ENCODE peak calls at places on chromosomes 11 and 22, in five cellular contexts. One of them, this sample, is unnamed.

GRCh38 chr11:19934828-19935259 is 222.2 kb downstream of the NAV2 start:
- DNase-seq in stimulated activated CD4-positive, alpha-beta T cell treated with anti-CD3 and anti-CD28 coated beads, TNF-alpha, amount 100 ng/mL, for 1 hour: no peak
- DNase-seq in GM12865: no peak
- DNase-seq in OCI-LY7: no peak
- DNase-seq in stimulated activated effector memory CD8-positive, alpha-beta T cell treated with anti-CD3 and anti-CD28 coated beads, Interleukin-12 subunit alpha, Interleukin-12 subunit beta, amount 100 ng/mL, for 72 hours: no peak
- DNase-seq in this sample: no peak

GRCh38 chr11:134145715-134146114 is 76.8 kb downstream of the JAM3 start:
- DNase-seq in stimulated activated CD4-positive, alpha-beta T cell treated with anti-CD3 and anti-CD28 coated beads, TNF-alpha, amount 100 ng/mL, for 1 hour: no peak
- DNase-seq in GM12865: no peak
- DNase-seq in OCI-LY7: no peak
- DNase-seq in stimulated activated effector memory CD8-positive, alpha-beta T cell treated with anti-CD3 and anti-CD28 coated beads, Interleukin-12 subunit alpha, Interleukin-12 subunit beta, amount 100 ng/mL, for 72 hours: no peak
- DNase-seq in this sample: no peak

GRCh38 chr11:118872403-118872821 is 11.3 kb upstream of the CXCR5 start:
- DNase-seq in stimulated activated CD4-positive, alpha-beta T cell treated with anti-CD3 and anti-CD28 coated beads, TNF-alpha, amount 100 ng/mL, for 1 hour: no peak
- DNase-seq in GM12865: peak; percentile 88
- DNase-seq in OCI-LY7: no peak
- DNase-seq in stimulated activated effector memory CD8-positive, alpha-beta T cell treated with anti-CD3 and anti-CD28 coated beads, Interleukin-12 subunit alpha, Interleukin-12 subunit beta, amount 100 ng/mL, for 72 hours: peak; percentile 79
- DNase-seq in this sample: no peak

GRCh38 chr22:45462034-45462655 is 40.5 kb upstream of the FBLN1 start:
- DNase-seq in stimulated activated CD4-positive, alpha-beta T cell treated with anti-CD3 and anti-CD28 coated beads, TNF-alpha, amount 100 ng/mL, for 1 hour: no peak
- DNase-seq in GM12865: peak; percentile 33
- DNase-seq in OCI-LY7: peak; percentile 27
- DNase-seq in stimulated activated effector memory CD8-positive, alpha-beta T cell treated with anti-CD3 and anti-CD28 coated beads, Interleukin-12 subunit alpha, Interleukin-12 subunit beta, amount 100 ng/mL, for 72 hours: no peak
- DNase-seq in this sample: no peak

GRCh38 chr11:131583823-131584222 is 213.4 kb downstream of the NTM start:
- DNase-seq in stimulated activated CD4-positive, alpha-beta T cell treated with anti-CD3 and anti-CD28 coated beads, TNF-alpha, amount 100 ng/mL, for 1 hour: no peak
- DNase-seq in GM12865: no peak
- DNase-seq in OCI-LY7: no peak
- DNase-seq in stimulated activated effector memory CD8-positive, alpha-beta T cell treated with anti-CD3 and anti-CD28 coated beads, Interleukin-12 subunit alpha, Interleukin-12 subunit beta, amount 100 ng/mL, for 72 hours: no peak
- DNase-seq in this sample: no peak

GRCh38 chr22:37254867-37255233 is 10.8 kb upstream of the RAC2 start:
- DNase-seq in stimulated activated CD4-positive, alpha-beta T cell treated with anti-CD3 and anti-CD28 coated beads, TNF-alpha, amount 100 ng/mL, for 1 hour: no peak
- DNase-seq in GM12865: no peak
- DNase-seq in OCI-LY7: no peak
- DNase-seq in stimulated activated effector memory CD8-positive, alpha-beta T cell treated with anti-CD3 and anti-CD28 coated beads, Interleukin-12 subunit alpha, Interleukin-12 subunit beta, amount 100 ng/mL, for 72 hours: no peak
- DNase-seq in this sample: peak; percentile 56

GRCh38 chr22:42871146-42872050 is 14.3 kb upstream of the ARFGAP3 start:
- DNase-seq in stimulated activated CD4-positive, alpha-beta T cell treated with anti-CD3 and anti-CD28 coated beads, TNF-alpha, amount 100 ng/mL, for 1 hour: no peak
- DNase-seq in GM12865: no peak
- DNase-seq in OCI-LY7: no peak
- DNase-seq in stimulated activated effector memory CD8-positive, alpha-beta T cell treated with anti-CD3 and anti-CD28 coated beads, Interleukin-12 subunit alpha, Interleukin-12 subunit beta, amount 100 ng/mL, for 72 hours: no peak
- DNase-seq in this sample: no peak

GRCh38 chr11:113613619-113614018 is 92.5 kb downstream of the TMPRSS5 start:
- DNase-seq in stimulated activated CD4-positive, alpha-beta T cell treated with anti-CD3 and anti-CD28 coated beads, TNF-alpha, amount 100 ng/mL, for 1 hour: no peak
- DNase-seq in GM12865: peak; percentile 3
- DNase-seq in OCI-LY7: no peak
- DNase-seq in stimulated activated effector memory CD8-positive, alpha-beta T cell treated with anti-CD3 and anti-CD28 coated beads, Interleukin-12 subunit alpha, Interleukin-12 subunit beta, amount 100 ng/mL, for 72 hours: no peak
- DNase-seq in this sample: no peak

GRCh38 chr22:17104336-17104935 is 16.7 kb downstream of the TMEM121B start:
- DNase-seq in stimulated activated CD4-positive, alpha-beta T cell treated with anti-CD3 and anti-CD28 coated beads, TNF-alpha, amount 100 ng/mL, for 1 hour: no peak
- DNase-seq in GM12865: no peak
- DNase-seq in OCI-LY7: no peak
- DNase-seq in stimulated activated effector memory CD8-positive, alpha-beta T cell treated with anti-CD3 and anti-CD28 coated beads, Interleukin-12 subunit alpha, Interleukin-12 subunit beta, amount 100 ng/mL, for 72 hours: no peak
- DNase-seq in this sample: no peak

GRCh38 chr11:7572001-7572712 is 58.4 kb downstream of the PPFIBP2 start:
- DNase-seq in stimulated activated CD4-positive, alpha-beta T cell treated with anti-CD3 and anti-CD28 coated beads, TNF-alpha, amount 100 ng/mL, for 1 hour: no peak
- DNase-seq in GM12865: no peak
- DNase-seq in OCI-LY7: no peak
- DNase-seq in stimulated activated effector memory CD8-positive, alpha-beta T cell treated with anti-CD3 and anti-CD28 coated beads, Interleukin-12 subunit alpha, Interleukin-12 subunit beta, amount 100 ng/mL, for 72 hours: no peak
- DNase-seq in this sample: no peak

GRCh38 chr22:49934891-49935557 is 16.6 kb downstream of the CRELD2 start:
- DNase-seq in stimulated activated CD4-positive, alpha-beta T cell treated with anti-CD3 and anti-CD28 coated beads, TNF-alpha, amount 100 ng/mL, for 1 hour: peak; percentile 83
- DNase-seq in GM12865: peak; percentile 86
- DNase-seq in OCI-LY7: peak; percentile 88
- DNase-seq in stimulated activated effector memory CD8-positive, alpha-beta T cell treated with anti-CD3 and anti-CD28 coated beads, Interleukin-12 subunit alpha, Interleukin-12 subunit beta, amount 100 ng/mL, for 72 hours: peak; percentile 91
- DNase-seq in this sample: no peak

GRCh38 chr22:40407021-40407761 is 36.8 kb downstream of the SGSM3 start:
- DNase-seq in stimulated activated CD4-positive, alpha-beta T cell treated with anti-CD3 and anti-CD28 coated beads, TNF-alpha, amount 100 ng/mL, for 1 hour: no peak
- DNase-seq in GM12865: no peak
- DNase-seq in OCI-LY7: no peak
- DNase-seq in stimulated activated effector memory CD8-positive, alpha-beta T cell treated with anti-CD3 and anti-CD28 coated beads, Interleukin-12 subunit alpha, Interleukin-12 subunit beta, amount 100 ng/mL, for 72 hours: no peak
- DNase-seq in this sample: no peak

GRCh38 chr11:64409707-64410395 is 50.9 kb downstream of the RPS6KA4 start:
- DNase-seq in stimulated activated CD4-positive, alpha-beta T cell treated with anti-CD3 and anti-CD28 coated beads, TNF-alpha, amount 100 ng/mL, for 1 hour: no peak
- DNase-seq in GM12865: no peak
- DNase-seq in OCI-LY7: no peak
- DNase-seq in stimulated activated effector memory CD8-positive, alpha-beta T cell treated with anti-CD3 and anti-CD28 coated beads, Interleukin-12 subunit alpha, Interleukin-12 subunit beta, amount 100 ng/mL, for 72 hours: no peak
- DNase-seq in this sample: no peak

GRCh38 chr11:77557553-77557952 is 32.2 kb upstream of the AQP11 start:
- DNase-seq in stimulated activated CD4-positive, alpha-beta T cell treated with anti-CD3 and anti-CD28 coated beads, TNF-alpha, amount 100 ng/mL, for 1 hour: no peak
- DNase-seq in GM12865: peak; percentile 35
- DNase-seq in OCI-LY7: no peak
- DNase-seq in stimulated activated effector memory CD8-positive, alpha-beta T cell treated with anti-CD3 and anti-CD28 coated beads, Interleukin-12 subunit alpha, Interleukin-12 subunit beta, amount 100 ng/mL, for 72 hours: no peak
- DNase-seq in this sample: no peak

GRCh38 chr11:28092786-28093185 is 15.2 kb downstream of the KIF18A start:
- DNase-seq in stimulated activated CD4-positive, alpha-beta T cell treated with anti-CD3 and anti-CD28 coated beads, TNF-alpha, amount 100 ng/mL, for 1 hour: no peak
- DNase-seq in GM12865: no peak
- DNase-seq in OCI-LY7: no peak
- DNase-seq in stimulated activated effector memory CD8-positive, alpha-beta T cell treated with anti-CD3 and anti-CD28 coated beads, Interleukin-12 subunit alpha, Interleukin-12 subunit beta, amount 100 ng/mL, for 72 hours: no peak
- DNase-seq in this sample: no peak

GRCh38 chr11:124769804-124770774 is 8.0 kb upstream of the ESAM start:
- DNase-seq in stimulated activated CD4-positive, alpha-beta T cell treated with anti-CD3 and anti-CD28 coated beads, TNF-alpha, amount 100 ng/mL, for 1 hour: no peak
- DNase-seq in GM12865: no peak
- DNase-seq in OCI-LY7: no peak
- DNase-seq in stimulated activated effector memory CD8-positive, alpha-beta T cell treated with anti-CD3 and anti-CD28 coated beads, Interleukin-12 subunit alpha, Interleukin-12 subunit beta, amount 100 ng/mL, for 72 hours: no peak
- DNase-seq in this sample: no peak

GRCh38 chr11:18775492-18776292 is 15.9 kb downstream of the PTPN5 start:
- DNase-seq in stimulated activated CD4-positive, alpha-beta T cell treated with anti-CD3 and anti-CD28 coated beads, TNF-alpha, amount 100 ng/mL, for 1 hour: no peak
- DNase-seq in GM12865: peak; percentile 81
- DNase-seq in OCI-LY7: peak; percentile 57
- DNase-seq in stimulated activated effector memory CD8-positive, alpha-beta T cell treated with anti-CD3 and anti-CD28 coated beads, Interleukin-12 subunit alpha, Interleukin-12 subunit beta, amount 100 ng/mL, for 72 hours: peak; percentile 88
- DNase-seq in this sample: peak; percentile 45

GRCh38 chr11:30758012-30758411 is 171.9 kb upstream of the MPPED2 start:
- DNase-seq in stimulated activated CD4-positive, alpha-beta T cell treated with anti-CD3 and anti-CD28 coated beads, TNF-alpha, amount 100 ng/mL, for 1 hour: no peak
- DNase-seq in GM12865: no peak
- DNase-seq in OCI-LY7: no peak
- DNase-seq in stimulated activated effector memory CD8-positive, alpha-beta T cell treated with anti-CD3 and anti-CD28 coated beads, Interleukin-12 subunit alpha, Interleukin-12 subunit beta, amount 100 ng/mL, for 72 hours: no peak
- DNase-seq in this sample: no peak

GRCh38 chr11:121513807-121514206 is 61.0 kb upstream of the SORL1-AS1 start:
- DNase-seq in stimulated activated CD4-positive, alpha-beta T cell treated with anti-CD3 and anti-CD28 coated beads, TNF-alpha, amount 100 ng/mL, for 1 hour: no peak
- DNase-seq in GM12865: no peak
- DNase-seq in OCI-LY7: no peak
- DNase-seq in stimulated activated effector memory CD8-positive, alpha-beta T cell treated with anti-CD3 and anti-CD28 coated beads, Interleukin-12 subunit alpha, Interleukin-12 subunit beta, amount 100 ng/mL, for 72 hours: no peak
- DNase-seq in this sample: no peak

GRCh38 chr11:117796456-117797428 is at the start of gene DSCAML1:
- DNase-seq in stimulated activated CD4-positive, alpha-beta T cell treated with anti-CD3 and anti-CD28 coated beads, TNF-alpha, amount 100 ng/mL, for 1 hour: no peak
- DNase-seq in GM12865: no peak
- DNase-seq in OCI-LY7: no peak
- DNase-seq in stimulated activated effector memory CD8-positive, alpha-beta T cell treated with anti-CD3 and anti-CD28 coated beads, Interleukin-12 subunit alpha, Interleukin-12 subunit beta, amount 100 ng/mL, for 72 hours: peak; percentile 55
- DNase-seq in this sample: no peak